ENCODE peak calls at places on chromosome 2, in eight cellular contexts. K, T, Z, L, F, R, C and J are unnamed samples. For H3K9me3 and H3K4me1, the result is how much of the 10 kb centered on the place peaks cover.

GRCh38 chr2:108403494-108403893 is 25.7 kb downstream of the SULT1C4 start:
- DNase-seq in K (peak), T (no peak), Z (no peak), L (no peak), F (peak), R (no peak), C (no peak), J (no peak)

GRCh38 chr2:213152065-213152794 is 818 bp upstream of the IKZF2 start:
- DNase-seq in K (peak), T (no peak), Z (peak), L (peak), F (peak), R (peak), C (no peak), J (peak)

GRCh38 chr2:165793779-165794519 is at the start of gene GALNT3:
- DNase-seq in K (no peak), T (peak), Z (no peak), L (peak), F (peak), R (peak), C (peak), J (peak)

GRCh38 chr2:46066116-46066515 is 231.1 kb upstream of the EPAS1 start:
- DNase-seq in K (peak), T (no peak), Z (no peak), L (no peak), F (no peak), R (no peak), C (no peak), J (no peak)

GRCh38 chr2:119305497-119306195 is 61.0 kb downstream of the C2orf76 start:
- DNase-seq in K (no peak), T (no peak), Z (no peak), L (no peak), F (no peak), R (no peak), C (no peak), J (no peak)

GRCh38 chr2:33411765-33412164 is 64.7 kb upstream of the RASGRP3 start:
- DNase-seq in K (peak), T (no peak), Z (peak), L (no peak), F (peak), R (no peak), C (no peak), J (no peak)

GRCh38 chr2:5690231-5690630 is 2.0 kb upstream of the SOX11 start:
- DNase-seq in K (peak), T (no peak), Z (no peak), L (no peak), F (no peak), R (no peak), C (no peak), J (no peak)

GRCh38 chr2:12711339-12711738 is 5.4 kb upstream of the TRIB2 start:
- DNase-seq in K (no peak), T (no peak), Z (no peak), L (no peak), F (no peak), R (no peak), C (no peak), J (no peak)

GRCh38 chr2:64214281-64215115 is 70.3 kb upstream of the PELI1 start:
- DNase-seq in K (peak), T (no peak), Z (no peak), L (peak), F (no peak), R (peak), C (no peak), J (no peak)

GRCh38 chr2:153866595-153866994 is 5.1 kb upstream of the GALNT13 start:
- DNase-seq in K (no peak), T (no peak), Z (no peak), L (no peak), F (no peak), R (no peak), C (no peak), J (no peak)

GRCh38 chr2:28054916-28055315 is 164.4 kb downstream of the BABAM2 start:
- DNase-seq in K (no peak), T (no peak), Z (no peak), L (no peak), F (no peak), R (no peak), C (no peak), J (no peak)

GRCh38 chr2:236177604-236177966 is 9.4 kb upstream of the GBX2 start:
- DNase-seq in K (no peak), T (no peak), Z (peak), L (no peak), F (peak), R (peak), C (no peak), J (peak)

GRCh38 chr2:96868555-96869280 is 1.2 kb downstream of the SEMA4C start:
- DNase-seq in K (peak), T (no peak), Z (peak), L (peak), F (peak), R (peak), C (peak), J (peak)

GRCh38 chr2:109356251-109357035 is 227.4 kb downstream of the SH3RF3 start:
- DNase-seq in K (no peak), T (no peak), Z (no peak), L (no peak), F (no peak), R (no peak), C (no peak), J (no peak)

DNA sequence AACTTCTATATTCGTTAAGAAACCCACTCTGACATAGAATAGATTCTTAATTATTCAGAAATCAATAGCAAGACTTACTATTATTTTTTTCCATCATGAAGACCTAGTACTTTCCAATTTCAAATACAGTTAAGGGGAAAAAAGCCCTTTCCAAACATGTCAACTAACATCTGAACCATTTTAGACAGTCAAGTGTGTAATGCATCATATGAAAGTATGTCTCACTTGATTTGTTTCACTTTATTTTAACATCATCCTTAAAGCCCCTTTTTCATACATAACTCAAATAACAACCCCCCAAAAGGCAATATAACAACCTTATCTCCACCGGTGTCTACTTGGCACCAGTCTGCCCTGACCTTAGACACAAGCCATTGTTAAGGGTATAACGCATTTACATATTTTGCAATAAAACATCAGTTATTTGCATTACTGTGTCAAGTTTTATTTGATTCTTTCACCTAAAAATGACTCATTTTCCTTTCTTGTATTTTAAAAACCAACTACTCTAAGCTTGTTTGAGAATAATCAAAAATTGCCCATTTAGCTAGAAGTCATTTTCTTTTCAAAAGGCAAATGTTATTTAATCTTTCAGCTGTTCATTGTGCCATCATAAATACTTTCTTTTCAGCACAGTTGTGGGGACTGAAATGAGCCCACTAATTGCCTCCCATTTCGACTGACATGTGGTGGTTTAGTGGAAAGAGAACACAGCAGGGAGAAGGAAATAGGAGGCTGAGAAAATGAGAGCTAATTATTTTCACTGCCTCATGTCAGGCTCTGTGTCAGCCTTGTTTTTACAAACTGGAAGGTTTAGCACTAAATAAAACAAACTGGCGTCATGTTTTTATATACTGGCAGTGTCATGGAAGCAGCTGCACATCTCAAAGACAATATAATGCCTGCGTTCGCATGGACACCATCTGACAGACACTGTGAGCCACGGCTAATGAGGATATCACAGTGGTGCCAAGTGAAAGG is 104.7 kb upstream of the CDCA7 start:
- DNase-seq in K (no peak), T (no peak), Z (no peak), L (no peak), F (no peak), R (no peak), C (no peak), J (no peak)
- H3K4me3 ChIP-seq in K (no peak), T (no peak), Z (no peak), L (no peak), F (no peak), R (no peak), C (no peak), J (no peak)

GRCh38 chr2:88687384-88687783 is 4.1 kb upstream of the RPIA start:
- DNase-seq in K (no peak), T (no peak), Z (no peak), L (no peak), F (no peak), R (no peak), C (no peak), J (no peak)
- H3K9me3 ChIP-seq in K (under half), T (under half), Z (under half), L (under half), F (under half), R (under half), C (under half), J (under half)

GRCh38 chr2:61461404-61461803 is 9.5 kb downstream of the USP34 start:
- DNase-seq in K (no peak), T (no peak), Z (no peak), L (no peak), F (no peak), R (no peak), C (no peak), J (no peak)

GRCh38 chr2:61463769-61464475 is 7.0 kb downstream of the USP34 start:
- DNase-seq in K (no peak), T (no peak), Z (no peak), L (no peak), F (no peak), R (no peak), C (no peak), J (no peak)

GRCh38 chr2:61469424-61470121 is 1.3 kb downstream of the USP34 start:
- DNase-seq in K (no peak), T (no peak), Z (no peak), L (peak), F (peak), R (no peak), C (no peak), J (no peak)

GRCh38 chr2:61460168-61460567 is 10.7 kb downstream of the USP34 start:
- DNase-seq in K (peak), T (no peak), Z (peak), L (peak), F (no peak), R (no peak), C (no peak), J (no peak)

DNA sequence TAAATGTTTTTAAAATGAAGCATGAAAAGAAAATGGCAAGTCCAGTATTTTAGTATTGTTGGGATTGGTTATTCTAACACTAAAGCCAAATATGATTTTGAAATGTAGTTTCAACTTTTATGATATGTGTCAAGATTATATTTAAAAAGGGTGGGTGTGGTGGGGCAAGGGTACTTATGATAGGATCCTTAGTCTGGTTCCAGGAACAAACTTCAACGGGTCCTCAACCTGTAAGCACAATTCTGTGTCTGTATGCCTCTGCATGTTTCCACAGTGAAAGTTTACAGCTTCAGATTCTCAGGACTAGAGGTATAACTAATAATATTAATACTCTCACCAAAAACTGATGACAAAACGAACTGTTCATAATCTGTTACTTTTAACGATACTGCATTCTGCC is 5.8 kb downstream of the USP34 start:
- DNase-seq in K (no peak), T (no peak), Z (no peak), L (no peak), F (no peak), R (no peak), C (no peak), J (no peak)
- H3K4me1 ChIP-seq in K (under half), T (under half), Z (half or more), L (under half), F (under half), R (under half), C (under half), J (under half)

DNA sequence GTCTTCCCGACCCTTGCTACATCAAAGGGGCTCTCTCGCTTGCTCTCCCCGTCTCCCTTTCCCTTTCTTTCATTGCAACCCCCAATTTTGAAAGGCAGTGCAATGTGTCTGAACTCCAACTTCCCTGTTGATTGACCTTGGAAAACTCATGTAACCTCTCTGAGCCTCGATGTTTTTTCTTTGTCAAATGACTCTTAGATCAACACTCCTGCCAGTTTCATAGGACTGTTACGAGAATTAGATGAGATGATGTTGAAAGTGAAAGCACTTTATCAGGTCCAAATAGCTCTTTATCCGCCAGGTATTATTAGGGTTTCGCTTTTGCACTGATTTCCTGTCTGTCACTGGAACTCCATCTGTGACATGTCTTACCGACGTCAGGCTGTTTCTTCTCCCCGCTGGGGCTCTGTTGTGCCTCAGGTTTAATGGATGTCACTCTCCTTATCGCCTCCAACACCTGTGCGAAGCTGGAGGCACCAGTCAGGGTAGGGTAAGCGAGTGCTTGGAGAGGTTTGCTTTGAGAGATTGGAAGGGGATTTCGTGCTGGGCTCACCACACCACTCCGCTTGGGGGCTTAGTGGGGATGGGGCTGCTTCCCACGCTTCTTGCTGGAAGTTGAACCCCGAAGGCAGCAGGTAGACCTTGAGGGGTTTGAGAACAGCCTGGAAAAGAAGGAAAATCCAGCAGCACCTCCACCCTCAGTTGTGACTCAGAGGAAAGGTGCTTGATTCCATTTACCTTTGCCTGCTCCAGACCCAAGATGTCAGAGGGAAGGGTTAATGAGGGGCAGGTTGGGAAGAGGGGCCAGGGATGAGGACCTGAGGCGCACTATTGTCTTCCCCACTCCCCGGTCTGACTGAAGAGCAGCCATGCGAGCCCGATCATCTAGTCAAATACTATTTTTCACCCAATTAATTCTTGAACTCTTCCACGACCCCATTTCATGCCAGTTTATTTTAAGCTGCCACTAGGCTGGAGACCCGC is 4.3 kb downstream of the GAD1 start:
- DNase-seq in K (no peak), T (no peak), Z (no peak), L (no peak), F (no peak), R (no peak), C (no peak), J (no peak)
- H3K4me3 ChIP-seq in K (peak), T (peak), Z (no peak), L (no peak), F (no peak), R (peak), C (peak), J (peak)

DNA sequence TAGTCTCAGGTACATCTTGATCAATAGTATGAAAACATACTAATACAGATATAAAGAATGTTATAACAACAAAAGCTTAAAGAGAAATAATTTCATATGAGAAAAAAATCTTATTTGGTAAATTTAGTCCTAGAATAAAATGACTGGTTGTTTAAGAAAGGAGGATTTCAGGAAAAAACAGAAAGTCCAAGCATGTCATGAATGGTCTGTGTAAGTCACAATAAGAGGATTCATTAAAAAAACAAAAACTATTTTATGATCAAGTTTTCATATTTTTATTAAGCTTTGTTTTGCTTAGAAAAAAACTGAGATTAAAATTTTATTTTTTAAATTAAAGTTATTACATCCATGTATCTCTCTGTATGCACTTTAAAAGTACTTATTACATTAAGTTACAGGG is 353.9 kb upstream of the SPHKAP start:
- DNase-seq in K (peak), T (no peak), Z (peak), L (no peak), F (no peak), R (no peak), C (no peak), J (no peak)
- H3K9me3 ChIP-seq in K (under half), T (under half), Z (half or more), L (under half), F (under half), R (under half), C (under half), J (under half)